ENCODE peak calls at places on chromosomes 13 and 19, in five cellular contexts. One of them, this sample, is unnamed.
A peak's percentile ranks its signal among the peaks of the same experiment; 100 is the strongest.

GRCh38 chr19:15431396-15432017 is 12.7 kb upstream of the AKAP8L start:
- DNase-seq in stimulated activated CD4-positive, alpha-beta T cell treated with anti-CD3 and anti-CD28 coated beads, Interleukin-1b, Interleukin-23, amount 100 ng/mL, for 4 hours: no peak
- DNase-seq in pulmonary artery endothelial cell: no peak
- DNase-seq in fibroblast of the conjunctiva: no peak
- DNase-seq in pons: no peak
- DNase-seq in this sample: no peak

GRCh38 chr13:104871456-104871855 is 1664.0 kb downstream of the EFNB2 start:
- DNase-seq in stimulated activated CD4-positive, alpha-beta T cell treated with anti-CD3 and anti-CD28 coated beads, Interleukin-1b, Interleukin-23, amount 100 ng/mL, for 4 hours: no peak
- DNase-seq in pulmonary artery endothelial cell: no peak
- DNase-seq in fibroblast of the conjunctiva: no peak
- DNase-seq in pons: no peak
- DNase-seq in this sample: no peak

GRCh38 chr19:2569596-2570465 is 93.9 kb downstream of the GADD45B start:
- DNase-seq in stimulated activated CD4-positive, alpha-beta T cell treated with anti-CD3 and anti-CD28 coated beads, Interleukin-1b, Interleukin-23, amount 100 ng/mL, for 4 hours: no peak
- DNase-seq in pulmonary artery endothelial cell: no peak
- DNase-seq in fibroblast of the conjunctiva: no peak
- DNase-seq in pons: no peak
- DNase-seq in this sample: no peak

GRCh38 chr19:55206664-55207500 is 2.4 kb downstream of the PTPRH start:
- DNase-seq in stimulated activated CD4-positive, alpha-beta T cell treated with anti-CD3 and anti-CD28 coated beads, Interleukin-1b, Interleukin-23, amount 100 ng/mL, for 4 hours: peak; percentile 33
- DNase-seq in pulmonary artery endothelial cell: no peak
- DNase-seq in fibroblast of the conjunctiva: peak; percentile 74
- DNase-seq in pons: peak; percentile 85
- DNase-seq in this sample: peak; percentile 75

GRCh38 chr19:40592170-40592569 is 9.0 kb upstream of the LTBP4 start:
- DNase-seq in stimulated activated CD4-positive, alpha-beta T cell treated with anti-CD3 and anti-CD28 coated beads, Interleukin-1b, Interleukin-23, amount 100 ng/mL, for 4 hours: no peak
- DNase-seq in pulmonary artery endothelial cell: no peak
- DNase-seq in fibroblast of the conjunctiva: no peak
- DNase-seq in pons: peak; percentile 49
- DNase-seq in this sample: no peak

GRCh38 chr19:38596057-38596981 is 21.4 kb downstream of the MAP4K1 start:
- DNase-seq in stimulated activated CD4-positive, alpha-beta T cell treated with anti-CD3 and anti-CD28 coated beads, Interleukin-1b, Interleukin-23, amount 100 ng/mL, for 4 hours: peak; percentile 24
- DNase-seq in pulmonary artery endothelial cell: no peak
- DNase-seq in fibroblast of the conjunctiva: no peak
- DNase-seq in pons: no peak
- DNase-seq in this sample: no peak

GRCh38 chr19:50827476-50827875 is 3.9 kb upstream of the KLK1 start:
- DNase-seq in stimulated activated CD4-positive, alpha-beta T cell treated with anti-CD3 and anti-CD28 coated beads, Interleukin-1b, Interleukin-23, amount 100 ng/mL, for 4 hours: no peak
- DNase-seq in pulmonary artery endothelial cell: no peak
- DNase-seq in fibroblast of the conjunctiva: no peak
- DNase-seq in pons: no peak
- DNase-seq in this sample: no peak

GRCh38 chr19:17281391-17282304 is at the start of gene ANKLE1:
- DNase-seq in stimulated activated CD4-positive, alpha-beta T cell treated with anti-CD3 and anti-CD28 coated beads, Interleukin-1b, Interleukin-23, amount 100 ng/mL, for 4 hours: peak; percentile 50
- DNase-seq in pulmonary artery endothelial cell: no peak
- DNase-seq in fibroblast of the conjunctiva: no peak
- DNase-seq in pons: no peak
- DNase-seq in this sample: no peak

GRCh38 chr19:6071103-6071485 is 39.2 kb downstream of the RFX2 start:
- DNase-seq in stimulated activated CD4-positive, alpha-beta T cell treated with anti-CD3 and anti-CD28 coated beads, Interleukin-1b, Interleukin-23, amount 100 ng/mL, for 4 hours: no peak
- DNase-seq in pulmonary artery endothelial cell: no peak
- DNase-seq in fibroblast of the conjunctiva: peak; percentile 68
- DNase-seq in pons: no peak
- DNase-seq in this sample: no peak

GRCh38 chr13:27375686-27376326 is 48.6 kb upstream of the GTF3A start:
- DNase-seq in stimulated activated CD4-positive, alpha-beta T cell treated with anti-CD3 and anti-CD28 coated beads, Interleukin-1b, Interleukin-23, amount 100 ng/mL, for 4 hours: peak; percentile 41
- DNase-seq in pulmonary artery endothelial cell: peak; percentile 15
- DNase-seq in fibroblast of the conjunctiva: peak; percentile 38
- DNase-seq in pons: peak; percentile 28
- DNase-seq in this sample: no peak

GRCh38 chr13:110874508-110874960 is 40.3 kb downstream of the ANKRD10 start:
- DNase-seq in stimulated activated CD4-positive, alpha-beta T cell treated with anti-CD3 and anti-CD28 coated beads, Interleukin-1b, Interleukin-23, amount 100 ng/mL, for 4 hours: peak; percentile 51
- DNase-seq in pulmonary artery endothelial cell: no peak
- DNase-seq in fibroblast of the conjunctiva: peak; percentile 30
- DNase-seq in pons: peak; percentile 48
- DNase-seq in this sample: no peak